ENCODE peak calls at places on chromosomes 16 and 17, in seven cellular contexts. N is fibroblast of pulmonary artery, S is Peyer's patch, M is BJ, Y is GM12865, Q is BE2C, D is GM12878. U is an unnamed sample.

GRCh38 chr17:81865733-81866439 is 5.3 kb downstream of the ARHGDIA start:
- DNase-seq in Y (no peak), Q (no peak), D (no peak), S (no peak), N (peak; percentile 36), M (no peak), U (no peak)

GRCh38 chr16:81841709-81842108 is 62.6 kb downstream of the PLCG2 start:
- DNase-seq in S (peak; percentile 58), Q (no peak), D (peak; percentile 63), Y (peak; percentile 88), N (no peak), M (no peak), U (no peak)

GRCh38 chr16:48611329-48612137 is 1.6 kb upstream of the N4BP1 start:
- DNase-seq in M (no peak), S (peak; percentile 67), D (peak; percentile 58), Q (no peak), N (no peak), Y (peak; percentile 83), U (no peak)

GRCh38 chr17:77565166-77565565 is 393.3 kb upstream of the TNRC6C start:
- DNase-seq in Q (no peak), D (no peak), S (no peak), Y (no peak), M (no peak), N (no peak), U (no peak)

GRCh38 chr17:40659909-40660308 is 5.1 kb downstream of the KRT222 start:
- DNase-seq in S (no peak), N (no peak), M (no peak), Y (no peak), Q (no peak), D (no peak), U (no peak)

GRCh38 chr17:83064021-83064731 is 15.2 kb upstream of the METRNL start:
- DNase-seq in M (no peak), N (no peak), D (no peak), S (no peak), Q (peak; percentile 5), Y (no peak), U (no peak)

GRCh38 chr16:28012031-28012445 is 51.5 kb downstream of the GSG1L start:
- DNase-seq in Q (no peak), Y (no peak), M (no peak), D (no peak), N (peak; percentile 28), S (no peak), U (no peak)

GRCh38 chr17:81435636-81436293 is 40.5 kb downstream of the BAHCC1 start:
- DNase-seq in N (no peak), M (no peak), Q (no peak), S (no peak), Y (no peak), D (no peak), U (no peak)

GRCh38 chr17:14784997-14785696 is 480.0 kb downstream of the PMP22 start:
- DNase-seq in Q (no peak), Y (peak; percentile 2), N (no peak), M (no peak), D (no peak), S (no peak), U (peak; percentile 12)

GRCh38 chr16:82792704-82793103 is 165.9 kb downstream of the CDH13 start:
- DNase-seq in S (no peak), N (no peak), D (no peak), M (no peak), Y (no peak), Q (no peak), U (no peak)

GRCh38 chr16:78689536-78689935 is 590.1 kb downstream of the WWOX start:
- DNase-seq in N (no peak), M (no peak), S (no peak), Y (no peak), Q (no peak), D (no peak), U (no peak)

GRCh38 chr16:78684655-78685400 is 585.4 kb downstream of the WWOX start:
- DNase-seq in S (no peak), N (no peak), D (no peak), Y (no peak), Q (no peak), M (no peak), U (no peak)

GRCh38 chr16:78689031-78689430 is 589.6 kb downstream of the WWOX start:
- DNase-seq in Q (no peak), N (peak; percentile 50), S (no peak), M (no peak), D (no peak), Y (no peak), U (no peak)

GRCh38 chr16:78686601-78687000 is 587.1 kb downstream of the WWOX start:
- DNase-seq in Q (no peak), D (no peak), S (no peak), Y (no peak), M (no peak), N (no peak), U (no peak)

GRCh38 chr16:78684040-78684611 is 584.7 kb downstream of the WWOX start:
- DNase-seq in D (no peak), N (peak; percentile 86), S (peak; percentile 17), M (peak; percentile 77), Y (no peak), Q (no peak), U (no peak)
- H3K4me3 ChIP-seq in D (no peak overlapping the region), N (no peak overlapping the region), S (no peak overlapping the region), M (no peak overlapping the region), Y (no peak overlapping the region), Q (no peak overlapping the region), U (no peak overlapping the region)

GRCh38 chr16:71537643-71538042 is 11.4 kb downstream of the CHST4 start:
- DNase-seq in N (peak; percentile 56), Q (peak; percentile 42), D (peak; percentile 21), Y (peak; percentile 82), M (no peak), S (no peak), U (peak; percentile 21)
- TF ChIP-seq CTCF in N (peak; percentile 71), Q (peak; percentile 74), D (peak; percentile 86), Y (peak; percentile 85), M (peak; percentile 68), S (peak; percentile 48), U (peak; percentile 84)

GRCh38 chr16:67249762-67250327 is 1.1 kb downstream of the SLC9A5 start:
- DNase-seq in Y (no peak), N (no peak), S (no peak), M (no peak), D (no peak), Q (no peak), U (no peak)

GRCh38 chr16:67249178-67249759 is 490 bp downstream of the SLC9A5 start:
- DNase-seq in S (no peak), D (no peak), M (no peak), Y (no peak), N (no peak), Q (no peak), U (no peak)

GRCh38 chr16:67247698-67248400 is 568 bp upstream of the FHOD1 start:
- DNase-seq in Q (no peak), S (no peak), M (no peak), D (no peak), Y (no peak), N (no peak), U (no peak)

GRCh38 chr16:67246945-67247697 is at the start of gene FHOD1:
- DNase-seq in N (peak; percentile 94), Q (peak; percentile 96), S (peak; percentile 98), M (peak; percentile 70), D (peak; percentile 80), Y (peak; percentile 98), U (peak; percentile 88)

GRCh38 chr16:67248401-67249177 is at the start of gene SLC9A5:
- DNase-seq in Y (peak; percentile 54), N (no peak), S (no peak), Q (peak; percentile 43), D (no peak), M (no peak), U (no peak)
- H3K4me3 ChIP-seq in Y (peak within 1 kb of the TSS; percentile 86), N (peak within 1 kb of the TSS; percentile 55), S (peak within 1 kb of the TSS; percentile 72), Q (peak within 1 kb of the TSS; percentile 75), D (peak within 1 kb of the TSS; percentile 80), M (peak within 1 kb of the TSS; percentile 52), U (peak within 1 kb of the TSS; percentile 73)

DNA sequence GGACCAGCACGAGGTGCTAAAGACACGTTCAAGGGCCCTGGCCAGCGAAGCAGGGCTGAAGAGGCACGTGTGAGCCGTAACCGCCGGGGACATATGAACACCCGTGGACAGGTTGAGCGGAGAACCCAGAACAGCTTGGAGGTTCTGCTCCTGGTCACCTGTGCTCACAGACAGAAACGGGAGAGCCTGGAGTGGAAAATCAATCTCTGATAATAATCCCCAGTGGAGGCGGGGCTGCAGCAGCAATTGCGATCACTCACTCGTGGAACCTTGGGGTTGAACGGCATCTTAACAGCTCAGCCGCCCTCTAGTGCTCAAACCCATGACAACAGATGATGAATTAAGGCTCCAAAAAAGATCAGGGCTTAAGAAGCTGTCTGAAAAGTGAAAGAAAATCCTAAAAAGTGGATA is 25.6 kb downstream of the WIPI1 start:
- DNase-seq in D (no peak), S (peak; percentile 33), M (no peak), N (peak; percentile 50), Y (peak; percentile 62), Q (peak; percentile 53), U (no peak)
- TF ChIP-seq CTCF in D (peak; percentile 18), S (no peak), M (peak; percentile 28), N (peak; percentile 34), Y (peak; percentile 32), Q (peak; percentile 64), U (peak; percentile 46)

U was measured in GM12864.